ENCODE peak calls at places on chromosomes 5 and 9, in eight cellular contexts. R is GM23338; O is sigmoid colon; L is tibial artery; N is CD8-positive, alpha-beta T cell; G is foreskin keratinocyte; U is pancreas; I is fibroblast of lung. S is an unnamed sample. For H3K4me1, the result is how much of the 10 kb centered on the place peaks cover.

GRCh38 chr9:112020680-112021596 is 124.3 kb downstream of the UGCG start:
- DNase-seq in G (peak), O (no peak), U (no peak), N (no peak), L (no peak), R (no peak), I (peak), S (no peak)

GRCh38 chr5:163352531-163352930 is 84.9 kb upstream of the CCNG1 start:
- DNase-seq in O (no peak), U (no peak), R (no peak), L (no peak), I (no peak), G (no peak), N (no peak), S (no peak)

GRCh38 chr5:34497031-34497808 is 158.9 kb upstream of the RAI14 start:
- DNase-seq in I (no peak), G (no peak), U (no peak), L (peak), R (no peak), O (peak), N (no peak), S (peak)

GRCh38 chr9:90645721-90646120 is 3.1 kb upstream of the DIRAS2 start:
- DNase-seq in O (no peak), I (no peak), U (no peak), G (no peak), L (no peak), N (no peak), R (no peak), S (no peak)

GRCh38 chr5:110968246-110969005 is 103.1 kb upstream of the TSLP start:
- DNase-seq in G (peak), N (no peak), U (no peak), R (no peak), L (no peak), O (no peak), I (peak), S (no peak)

GRCh38 chr9:91151014-91151740 is 210.5 kb downstream of the AUH start:
- DNase-seq in L (no peak), N (peak), O (no peak), G (peak), I (peak), U (no peak), R (no peak), S (no peak)

GRCh38 chr9:27198175-27198574 is 89.2 kb downstream of the TEK start:
- DNase-seq in N (no peak), G (peak), O (no peak), R (peak), I (no peak), U (no peak), L (no peak), S (no peak)

GRCh38 chr5:151016700-151017099 is 3.7 kb upstream of the GPX3 start:
- DNase-seq in L (peak), O (peak), I (no peak), G (no peak), U (no peak), N (no peak), R (no peak), S (peak)

GRCh38 chr5:139796061-139796806 is 626 bp downstream of the PSD2 start:
- DNase-seq in U (no peak), N (no peak), G (no peak), O (no peak), I (no peak), L (no peak), R (peak), S (no peak)

GRCh38 chr5:9653811-9654210 is 23.7 kb upstream of the TAS2R1 start:
- DNase-seq in G (peak), I (peak), R (no peak), N (no peak), U (peak), O (no peak), L (no peak), S (peak)

GRCh38 chr5:57246426-57246825 is 72.6 kb downstream of the GPBP1 start:
- DNase-seq in G (no peak), R (no peak), N (no peak), O (no peak), U (no peak), L (no peak), I (no peak), S (no peak)

GRCh38 chr5:94218374-94218773 is 400.0 kb downstream of the KIAA0825 start:
- DNase-seq in G (peak), L (no peak), I (peak), U (no peak), N (no peak), R (peak), O (no peak), S (no peak)

GRCh38 chr5:148393390-148393741 is 9.6 kb downstream of the FBXO38 start:
- DNase-seq in R (peak), I (no peak), U (no peak), N (no peak), O (no peak), G (no peak), L (no peak), S (no peak)

GRCh38 chr9:84563691-84564090 is 105.8 kb upstream of the NTRK2 start:
- DNase-seq in I (no peak), U (no peak), R (no peak), O (no peak), L (no peak), G (no peak), N (no peak), S (no peak)

GRCh38 chr5:24535646-24536045 is 109.1 kb downstream of the CDH10 start:
- DNase-seq in N (no peak), L (no peak), U (no peak), R (peak), I (no peak), O (no peak), G (no peak), S (no peak)

GRCh38 chr9:18606831-18607230 is 132.9 kb downstream of the ADAMTSL1 start:
- DNase-seq in I (peak), G (no peak), L (no peak), R (peak), N (no peak), O (no peak), U (no peak), S (no peak)
- H3K27ac ChIP-seq in I (no peak), G (no peak), L (peak), R (no peak), N (no peak), O (peak), U (no peak), S (peak)

DNA sequence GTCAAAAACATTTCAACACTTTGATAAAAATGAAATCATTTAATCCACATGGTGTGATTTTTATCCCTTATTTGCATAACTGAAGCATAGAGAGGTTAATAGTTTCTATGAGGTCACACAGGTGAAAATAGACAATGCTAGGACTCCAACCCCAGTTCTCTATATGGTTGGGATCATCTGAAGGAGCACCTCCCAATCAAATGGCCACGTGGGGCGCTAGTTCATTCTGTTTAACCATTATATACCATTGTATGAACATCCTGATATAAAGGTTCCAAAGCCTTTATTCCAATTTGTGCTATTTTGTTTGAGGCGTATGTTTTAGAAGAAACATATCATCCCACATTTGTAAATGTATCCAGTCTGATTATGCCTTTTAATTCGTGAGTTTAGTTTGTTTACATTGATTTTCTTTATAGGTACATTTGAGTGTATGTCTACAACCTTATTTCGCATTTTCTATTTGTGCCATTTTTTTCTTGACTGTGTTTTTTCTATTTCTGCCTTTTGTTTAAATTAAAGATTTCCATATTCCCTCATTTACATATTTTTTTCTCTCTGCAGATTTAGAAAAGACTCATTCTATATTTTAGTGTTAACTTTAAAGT is 1092.0 kb downstream of the MAT2B start:
- DNase-seq in O (no peak), I (no peak), R (peak), N (no peak), G (peak), U (no peak), L (no peak), S (no peak)
- TF ChIP-seq CTCF in O (no peak), I (no peak), R (peak), N (no peak), G (peak), U (no peak), L (no peak), S (no peak)

DNA sequence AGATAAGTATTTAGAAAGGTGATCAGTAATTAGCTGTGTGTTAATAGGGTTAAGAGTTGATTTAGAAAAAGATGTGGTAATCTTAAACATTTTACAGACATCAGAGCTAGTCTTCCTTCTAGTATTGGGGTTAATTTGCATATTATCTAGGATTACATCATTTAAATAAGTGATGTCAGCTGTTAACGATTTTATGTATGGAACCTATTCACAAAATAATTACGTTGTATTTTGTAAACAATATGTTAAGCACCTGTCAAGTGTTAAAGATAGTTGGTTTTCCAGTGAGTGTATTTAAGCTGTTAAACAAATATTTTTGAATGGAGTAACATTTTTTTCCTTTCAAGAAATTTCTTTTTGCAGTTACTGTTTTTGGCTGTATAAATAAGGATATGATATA is 2.2 kb downstream of the DCP2 start:
- DNase-seq in U (no peak), L (no peak), R (no peak), I (no peak), N (no peak), O (no peak), G (peak), S (no peak)
- H3K4me1 ChIP-seq in U (under half), L (under half), R (under half), I (under half), N (under half), O (under half), G (under half), S (half or more)

GRCh38 chr5:159508344-159508743 is 178.1 kb upstream of the IL12B start:
- DNase-seq in R (no peak), O (no peak), U (no peak), G (no peak), N (no peak), L (no peak), I (no peak), S (no peak)

GRCh38 chr5:159507055-159507454 is 176.8 kb upstream of the IL12B start:
- DNase-seq in O (no peak), I (no peak), U (no peak), G (no peak), R (no peak), L (no peak), N (no peak), S (no peak)

GRCh38 chr5:159510282-159510681 is 180.0 kb upstream of the IL12B start:
- DNase-seq in U (no peak), G (peak), I (peak), O (no peak), R (peak), N (no peak), L (peak), S (peak)

GRCh38 chr5:159507661-159508060 is 177.4 kb upstream of the IL12B start:
- DNase-seq in R (no peak), L (no peak), U (no peak), N (no peak), O (no peak), I (no peak), G (no peak), S (no peak)

GRCh38 chr5:159509002-159509660 is 178.8 kb upstream of the IL12B start:
- DNase-seq in U (no peak), N (no peak), G (no peak), I (peak), R (no peak), L (no peak), O (no peak), S (no peak)
- H3K27ac ChIP-seq in U (no peak), N (no peak), G (no peak), I (no peak), R (no peak), L (peak), O (no peak), S (peak)

GRCh38 chr5:97136471-97136870 is 5.9 kb downstream of the LIX1 start:
- DNase-seq in G (no peak), R (no peak), N (no peak), I (no peak), U (no peak), L (no peak), O (no peak), S (no peak)

GRCh38 chr5:97133106-97133505 is 9.3 kb downstream of the LIX1 start:
- DNase-seq in R (no peak), U (no peak), L (no peak), O (no peak), N (no peak), I (peak), G (no peak), S (no peak)

GRCh38 chr5:97131139-97131710 is 11.2 kb downstream of the LIX1 start:
- DNase-seq in N (no peak), L (no peak), O (no peak), R (no peak), U (no peak), I (peak), G (peak), S (no peak)

GRCh38 chr5:97135868-97136267 is 6.5 kb downstream of the LIX1 start:
- DNase-seq in G (no peak), U (no peak), I (peak), L (no peak), N (no peak), O (no peak), R (no peak), S (no peak)

DNA sequence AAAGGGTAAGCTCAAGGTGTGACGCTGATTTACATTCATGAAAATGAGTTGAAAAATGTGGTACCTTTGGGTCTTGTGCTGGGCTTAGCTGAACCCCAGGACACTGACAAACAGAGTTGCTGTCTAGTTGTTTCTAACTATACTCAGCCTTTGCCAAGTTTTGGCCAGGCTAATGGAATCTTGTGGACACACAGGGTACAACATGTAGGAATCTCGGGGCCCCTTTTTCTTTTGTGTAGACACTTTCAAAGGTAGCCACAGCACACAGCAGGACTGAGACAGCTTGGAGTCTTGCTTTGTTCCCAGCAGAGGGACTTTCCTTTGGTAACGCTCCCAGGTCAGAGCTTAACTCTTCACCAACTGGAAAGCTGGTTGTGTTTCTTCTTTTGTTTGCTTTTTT is 7.8 kb downstream of the LIX1 start:
- DNase-seq in R (peak), G (no peak), O (no peak), I (no peak), U (no peak), N (no peak), L (no peak), S (no peak)
- TF ChIP-seq CTCF in R (no peak), G (no peak), O (no peak), I (no peak), U (no peak), N (no peak), L (no peak), S (no peak)

GRCh38 chr5:119333421-119333851 is 22.4 kb upstream of the TNFAIP8 start:
- DNase-seq in O (no peak), N (no peak), L (no peak), R (no peak), G (peak), U (no peak), I (no peak), S (no peak)
- H3K4me1 ChIP-seq in O (under half), N (half or more), L (under half), R (under half), G (under half), U (under half), I (under half), S (under half)

DNA sequence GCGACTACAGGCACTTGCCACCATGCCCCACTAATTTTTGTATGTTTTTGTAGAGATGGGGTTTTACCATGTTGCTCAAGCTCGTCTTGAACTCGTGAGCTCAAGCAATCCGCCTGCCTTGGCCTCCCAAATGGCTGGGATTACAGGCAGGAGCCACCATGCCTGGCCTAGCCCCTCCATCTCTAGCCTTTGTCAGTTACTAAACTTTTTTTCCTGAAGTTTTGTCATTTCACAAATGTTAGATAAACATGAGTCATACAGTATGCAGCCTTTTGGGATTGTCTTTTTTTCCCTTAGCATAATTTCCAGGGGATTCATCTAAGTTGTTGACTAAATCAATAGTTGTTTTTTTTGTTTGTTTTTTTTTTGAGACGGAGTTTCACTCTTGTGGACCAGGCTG is 13.7 kb downstream of the NSD1 start:
- DNase-seq in O (no peak), G (no peak), L (no peak), I (peak), N (no peak), R (no peak), U (no peak), S (no peak)
- H3K27ac ChIP-seq in O (no peak), G (no peak), L (no peak), I (peak), N (no peak), R (peak), U (no peak), S (no peak)

GRCh38 chr9:94554439-94555331 is at the start of gene PCAT7:
- DNase-seq in O (no peak), G (no peak), N (no peak), I (peak), R (peak), L (no peak), U (peak), S (no peak)
- TF ChIP-seq CTCF in O (no peak), G (peak), N (no peak), I (no peak), R (peak), L (no peak), U (peak), S (peak)